ENCODE peak calls at places on chromosomes 5 and 9, in seven cellular contexts. U is T-helper 1 cell, D is SHP77 treated with DMSO at 0.1 percent for 48 hours, R is PC-9, F is kidney tubule cell, I is iPS-NIHi11, V is skeletal muscle cell. P is an unnamed sample.
A peak's percentile ranks its signal among the peaks of the same experiment; 100 is the strongest.

GRCh38 chr9:113711251-113711650 is 164.9 kb upstream of the ZNF618 start:
- DNase-seq in I (no peak), R (no peak), F (no peak), D (no peak), U (no peak), V (no peak), P (no peak)

GRCh38 chr9:31393240-31393639 is 991.2 kb upstream of the ACO1 start:
- DNase-seq in U (no peak), V (no peak), F (no peak), D (no peak), I (no peak), R (no peak), P (no peak)

GRCh38 chr9:89791754-89792153 is 186.9 kb downstream of the GADD45G start:
- DNase-seq in R (no peak), U (no peak), I (no peak), V (no peak), D (no peak), F (no peak), P (no peak)

GRCh38 chr5:17154211-17154996 is 63.0 kb upstream of the BASP1 start:
- DNase-seq in U (no peak), V (peak; percentile 62), R (peak; percentile 61), I (no peak), D (no peak), F (peak; percentile 88), P (no peak)

GRCh38 chr9:136008693-136008997 is 47.5 kb upstream of the UBAC1 start:
- DNase-seq in U (no peak), D (no peak), F (no peak), R (no peak), I (no peak), V (no peak), P (no peak)

GRCh38 chr9:134295101-134295745 is 31.0 kb upstream of the RXRA start:
- DNase-seq in F (no peak), D (no peak), U (no peak), V (no peak), I (peak; percentile 58), R (no peak), P (no peak)

GRCh38 chr9:5799314-5799713 is 33.6 kb downstream of the ERMP1 start:
- DNase-seq in I (peak; percentile 14), F (peak; percentile 48), U (no peak), V (no peak), D (no peak), R (peak; percentile 46), P (no peak)

GRCh38 chr9:1604942-1605560 is 410.1 kb upstream of the SMARCA2 start:
- DNase-seq in V (no peak), U (no peak), R (no peak), F (peak; percentile 42), I (peak; percentile 48), D (no peak), P (no peak)

GRCh38 chr5:144421411-144421810 is 250.7 kb downstream of the KCTD16 start:
- DNase-seq in D (no peak), V (no peak), R (no peak), F (peak; percentile 66), I (no peak), U (no peak), P (no peak)